ENCODE peak calls at places on chromosomes 6 and 20, in five cellular contexts. E, K, L, W and M are unnamed samples.

GRCh38 chr6:156778615-156779205 is 1.5 kb downstream of the ARID1B start:
- DNase-seq in E (no peak), L (peak), W (peak), K (peak), M (no peak)

GRCh38 chr20:52103469-52103910 is 88.1 kb downstream of the ZFP64 start:
- DNase-seq in W (no peak), L (no peak), E (peak), K (peak), M (no peak)

GRCh38 chr20:32636278-32636677 is 37.5 kb downstream of the C20orf203 start:
- DNase-seq in W (no peak), K (no peak), L (peak), E (peak), M (no peak)

GRCh38 chr6:169971171-169971861 is 219.9 kb downstream of the ERMARD start:
- DNase-seq in L (no peak), W (no peak), K (peak), E (no peak), M (no peak)

GRCh38 chr6:112034236-112034990 is 19.5 kb upstream of the CCN6 start:
- DNase-seq in W (no peak), E (no peak), K (no peak), L (no peak), M (no peak)

GRCh38 chr6:73800997-73801396 is 105.0 kb downstream of the CD109 start:
- DNase-seq in W (no peak), L (no peak), K (no peak), E (no peak), M (no peak)

GRCh38 chr20:44930517-44931168 is 20.8 kb downstream of the PABPC1L start:
- DNase-seq in E (no peak), K (no peak), W (no peak), L (no peak), M (no peak)

GRCh38 chr6:135423649-135424128 is 73.9 kb downstream of the AHI1 start:
- DNase-seq in L (peak), E (peak), K (no peak), W (peak), M (peak)

GRCh38 chr20:62276448-62276847 is 26.3 kb upstream of the ADRM1 start:
- DNase-seq in L (no peak), E (no peak), K (no peak), W (no peak), M (no peak)

GRCh38 chr6:37830225-37830624 is 10.7 kb downstream of the ZFAND3 start:
- DNase-seq in E (no peak), W (peak), K (no peak), L (no peak), M (no peak)

GRCh38 chr20:25271486-25272222 is 23.8 kb downstream of the PYGB start:
- DNase-seq in L (no peak), E (no peak), K (no peak), W (no peak), M (no peak)

GRCh38 chr20:58043866-58044140 is 184.7 kb downstream of the ANKRD60 start:
- DNase-seq in W (no peak), K (no peak), L (no peak), E (no peak), M (no peak)

GRCh38 chr6:149264629-149265028 is 52.9 kb upstream of the TAB2 start:
- DNase-seq in W (peak), L (no peak), K (peak), E (no peak), M (no peak)

GRCh38 chr6:166488081-166488685 is 98.3 kb downstream of the RAMACL start:
- DNase-seq in L (no peak), K (no peak), E (peak), W (no peak), M (no peak)

GRCh38 chr6:105459049-105459448 is 56.2 kb upstream of the PREP start:
- DNase-seq in K (no peak), E (no peak), W (no peak), L (peak), M (no peak)

GRCh38 chr20:38435555-38435939 is 419 bp upstream of the SNHG17 start:
- DNase-seq in K (no peak), L (peak), E (peak), W (no peak), M (no peak)

GRCh38 chr6:37251211-37251610 is 6.4 kb upstream of the TBC1D22B start:
- DNase-seq in K (no peak), L (no peak), E (peak), W (no peak), M (no peak)

GRCh38 chr6:48826318-48826595 is 636.8 kb downstream of the MMUT start:
- DNase-seq in K (no peak), E (no peak), L (peak), W (no peak), M (no peak)

GRCh38 chr20:32893878-32894483 is 35.3 kb downstream of the EFCAB8 start:
- DNase-seq in W (peak), L (no peak), E (peak), K (peak), M (no peak)

GRCh38 chr6:117906905-117907599 is at the start of gene SLC35F1:
- DNase-seq in L (peak), K (peak), E (peak), W (no peak), M (no peak)

GRCh38 chr6:156910938-156911337 is 133.8 kb downstream of the ARID1B start:
- DNase-seq in E (no peak), K (no peak), L (no peak), W (no peak), M (no peak)

GRCh38 chr20:56592211-56592610 is 36.9 kb upstream of the TFAP2C start:
- DNase-seq in E (no peak), L (no peak), K (no peak), W (no peak), M (no peak)

GRCh38 chr20:12207875-12208274 is 290.2 kb downstream of the BTBD3 start:
- DNase-seq in E (peak), K (peak), W (peak), L (peak), M (no peak)

GRCh38 chr6:169231790-169232506 is 21.7 kb downstream of the THBS2 start:
- DNase-seq in K (no peak), L (no peak), E (no peak), W (no peak), M (no peak)

GRCh38 chr20:2402271-2402980 is 21.7 kb downstream of the TGM6 start:
- DNase-seq in W (no peak), L (peak), K (no peak), E (peak), M (no peak)

GRCh38 chr6:130927305-130927704 is 100.1 kb downstream of the SMLR1 start:
- DNase-seq in E (no peak), L (no peak), K (no peak), W (no peak), M (no peak)

GRCh38 chr20:59697082-59697481 is 92.7 kb downstream of the PHACTR3 start:
- DNase-seq in K (no peak), L (no peak), E (no peak), W (no peak), M (no peak)

GRCh38 chr20:3246682-3247081 is 7.7 kb upstream of the SLC4A11 start:
- DNase-seq in K (no peak), W (no peak), L (no peak), E (no peak), M (no peak)

GRCh38 chr6:150813319-150813992 is 52.0 kb upstream of the MTHFD1L start:
- DNase-seq in K (no peak), W (no peak), E (peak), L (no peak), M (no peak)

GRCh38 chr6:7617954-7618764 is 28.2 kb downstream of the SNRNP48 start:
- DNase-seq in E (peak), L (peak), K (no peak), W (no peak), M (no peak)

GRCh38 chr6:31626952-31627351 is 6.4 kb downstream of the PRRC2A start:
- DNase-seq in W (no peak), L (no peak), K (no peak), E (no peak), M (no peak)

GRCh38 chr6:3280091-3280490 is 21.3 kb downstream of the PSMG4 start:
- DNase-seq in E (no peak), K (no peak), L (no peak), W (no peak), M (no peak)

GRCh38 chr20:32482251-32483220 is 102.6 kb downstream of the NOL4L start:
- DNase-seq in E (no peak), K (peak), L (no peak), W (no peak), M (no peak)

GRCh38 chr6:151292974-151293373 is 53.2 kb downstream of the AKAP12 start:
- DNase-seq in W (no peak), E (peak), L (no peak), K (no peak), M (no peak)

GRCh38 chr6:35955071-35955470 is 34.2 kb upstream of the SRPK1 start:
- DNase-seq in L (no peak), W (no peak), K (no peak), E (peak), M (no peak)

GRCh38 chr6:90406957-90407356 is 110.3 kb upstream of the BACH2 start:
- DNase-seq in E (peak), W (no peak), K (no peak), L (no peak), M (no peak)

GRCh38 chr6:132413501-132413805 is 12.2 kb upstream of the MOXD1 start:
- DNase-seq in L (no peak), E (no peak), K (no peak), W (no peak), M (no peak)

GRCh38 chr6:46876126-46876525 is 45.6 kb downstream of the ADGRF5 start:
- DNase-seq in K (peak), E (no peak), W (no peak), L (peak), M (no peak)

GRCh38 chr6:26554669-26555504 is 16.7 kb downstream of the HMGN4 start:
- DNase-seq in W (peak), L (peak), E (peak), K (peak), M (peak)
- H3K27ac ChIP-seq in W (peak), L (no peak), E (no peak), K (no peak), M (peak)

DNA sequence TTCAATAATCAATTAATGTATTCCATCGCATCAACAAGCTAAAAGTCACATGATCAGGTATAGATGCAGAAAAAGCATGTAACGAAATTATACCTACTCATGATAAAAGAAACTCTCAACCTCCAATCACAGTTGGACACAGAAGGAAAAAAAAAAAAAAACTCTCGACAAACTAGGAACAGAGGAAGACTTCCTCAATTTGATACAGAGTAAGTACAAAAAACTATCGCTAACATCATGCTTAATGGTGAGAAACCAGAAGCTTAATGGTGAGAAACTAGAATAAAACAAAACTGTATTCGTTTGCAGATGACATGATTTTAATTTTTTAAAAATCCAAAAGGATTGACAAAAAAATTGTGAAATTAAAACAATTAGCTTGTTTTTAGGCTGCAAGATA is 62.0 kb upstream of the SMIM29 start:
- DNase-seq in E (no peak), K (no peak), W (no peak), L (no peak), M (no peak)
- H3K27ac ChIP-seq in E (no peak), K (no peak), W (no peak), L (no peak), M (no peak)

GRCh38 chr20:22582960-22583772 is 1.2 kb downstream of the FOXA2 start:
- DNase-seq in W (no peak), E (no peak), L (peak), K (peak), M (no peak)
- H3K27ac ChIP-seq in W (no peak), E (no peak), L (no peak), K (no peak), M (no peak)

GRCh38 chr6:139449611-139450000 is 75.2 kb upstream of the CITED2 start:
- DNase-seq in L (peak), K (no peak), W (no peak), E (peak), M (no peak)
- H3K27ac ChIP-seq in L (no peak), K (no peak), W (no peak), E (no peak), M (no peak)

GRCh38 chr6:119612176-119612870 is 262.8 kb upstream of the MAN1A1 start:
- DNase-seq in E (peak), L (no peak), K (no peak), W (no peak), M (no peak)
- H3K27ac ChIP-seq in E (no peak), L (no peak), K (no peak), W (no peak), M (peak)

GRCh38 chr6:137170266-137171052 is 3.0 kb downstream of the IL22RA2 start:
- DNase-seq in K (no peak), E (no peak), L (no peak), W (no peak), M (no peak)
- H3K27ac ChIP-seq in K (no peak), E (no peak), L (no peak), W (no peak), M (no peak)

DNA sequence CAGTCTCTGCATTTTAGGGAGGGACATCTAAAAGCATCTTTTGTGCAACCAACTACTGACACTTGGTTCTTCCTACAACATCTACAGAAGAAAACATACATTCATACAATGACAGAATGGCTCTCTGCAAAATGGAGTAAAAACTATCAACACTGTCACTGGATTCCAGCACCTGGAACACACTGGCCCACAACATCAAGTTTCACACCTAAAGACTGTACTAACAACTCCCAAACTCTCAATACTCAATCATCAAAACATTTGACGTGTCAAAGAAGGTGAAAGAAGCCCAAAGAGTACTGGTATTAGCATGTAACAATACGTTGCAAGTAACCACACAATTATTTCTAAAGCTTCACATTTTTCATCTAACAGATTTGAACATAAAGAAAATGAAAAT is 2.2 kb downstream of the CPNE1 start:
- DNase-seq in W (no peak), E (no peak), L (no peak), K (no peak), M (no peak)
- H3K27ac ChIP-seq in W (no peak), E (no peak), L (no peak), K (no peak), M (no peak)

DNA sequence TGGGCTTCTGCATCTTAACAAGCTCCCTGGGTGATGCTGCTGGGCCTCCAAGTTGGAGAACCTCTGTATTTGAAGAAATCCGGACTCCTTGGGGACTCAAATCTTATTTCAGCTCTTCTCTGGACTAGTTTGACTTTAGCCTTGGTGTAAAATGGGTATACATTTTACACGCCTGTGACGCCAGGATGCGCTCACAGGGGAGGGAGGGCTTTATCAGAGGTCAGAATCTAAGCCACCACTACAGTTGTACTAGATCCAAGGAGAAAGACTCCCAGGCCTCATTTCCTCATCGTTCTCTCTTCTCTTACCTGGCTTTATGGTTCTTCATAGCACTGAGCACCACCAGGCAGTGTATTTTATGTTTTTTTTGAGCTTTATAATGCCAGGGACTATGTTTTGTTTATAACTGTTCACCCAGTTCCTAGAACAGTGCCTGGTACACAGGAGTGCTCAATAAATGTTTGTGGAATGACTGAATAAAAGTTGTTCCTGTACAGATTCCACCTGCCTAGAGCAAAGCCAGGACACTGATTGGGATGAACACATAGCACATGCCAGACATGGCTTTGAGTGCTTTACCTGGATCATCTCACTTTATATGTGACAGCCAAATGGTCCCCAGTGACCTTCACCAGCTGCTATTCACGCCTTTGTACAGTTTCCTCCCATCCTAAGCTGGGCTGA is 5.1 kb upstream of the RBCK1 start:
- DNase-seq in E (no peak), K (no peak), W (no peak), L (no peak), M (no peak)
- H3K27ac ChIP-seq in E (no peak), K (no peak), W (peak), L (no peak), M (no peak)